ENCODE peak calls at places on chromosomes 16 and 17, in ten cellular contexts. T is endodermal cell, A is tibial artery, E is transverse colon, D is BJ, Q is Panc1, Z is IMR-90, M is stomach, W is left ventricle myocardium inferior, X is body of pancreas. R is an unnamed sample.

GRCh38 chr16:75075688-75076268 is 40.8 kb downstream of the LDHD start:
- DNase-seq in T (no peak), A (no peak), E (no peak), W (no peak), Q (no peak), Z (no peak), X (no peak), D (no peak), M (no peak), R (no peak)

GRCh38 chr17:31736855-31737625 is 122.0 kb downstream of the COPRS start:
- DNase-seq in E (no peak), Q (no peak), W (no peak), M (no peak), X (no peak), A (no peak), Z (no peak), D (no peak), T (no peak), R (no peak)

GRCh38 chr16:29148867-29149272 is 164.0 kb downstream of the LAT start:
- DNase-seq in Z (no peak), W (peak; percentile 47), Q (no peak), D (no peak), M (peak; percentile 49), E (peak; percentile 60), T (no peak), X (no peak), A (peak; percentile 45), R (no peak)

GRCh38 chr16:47519996-47520679 is 59.0 kb downstream of the PHKB start:
- DNase-seq in W (no peak), X (no peak), Z (no peak), M (no peak), A (no peak), T (no peak), Q (no peak), E (no peak), D (no peak), R (no peak)

GRCh38 chr17:49337900-49338299 is 24.1 kb downstream of the ZNF652 start:
- DNase-seq in A (no peak), W (no peak), M (no peak), Q (no peak), X (no peak), T (no peak), Z (peak; percentile 70), E (no peak), D (no peak), R (no peak)

GRCh38 chr17:17758443-17758842 is 77.2 kb downstream of the RAI1 start:
- DNase-seq in Q (no peak), Z (no peak), T (no peak), M (no peak), A (no peak), W (no peak), D (no peak), X (no peak), E (no peak), R (no peak)

GRCh38 chr16:3071655-3072054 is 6.2 kb downstream of the IL32 start:
- DNase-seq in W (no peak), Q (no peak), Z (no peak), M (no peak), T (no peak), E (no peak), A (no peak), X (no peak), D (no peak), R (no peak)

GRCh38 chr17:4232168-4232813 is 31.5 kb downstream of the ANKFY1 start:
- DNase-seq in A (no peak), W (no peak), E (no peak), Q (no peak), X (no peak), Z (peak; percentile 74), D (peak; percentile 11), M (no peak), T (no peak), R (no peak)

GRCh38 chr17:5135726-5136579 is 20.1 kb downstream of the USP6 start:
- DNase-seq in D (no peak), A (no peak), W (no peak), Q (no peak), T (no peak), M (peak; percentile 17), X (no peak), Z (no peak), E (no peak), R (no peak)

GRCh38 chr17:59617141-59617757 is 2.4 kb upstream of the CLTC start:
- DNase-seq in M (no peak), D (no peak), X (no peak), Z (no peak), T (no peak), W (no peak), Q (no peak), A (no peak), E (no peak), R (no peak)

GRCh38 chr17:48577330-48577945 is 712 bp downstream of the HOXB4 start:
- DNase-seq in X (no peak), M (no peak), E (no peak), Z (peak; percentile 84), A (no peak), Q (no peak), T (no peak), W (no peak), D (no peak), R (no peak)

GRCh38 chr17:19867094-19867653 is 562 bp downstream of the ULK2 start:
- DNase-seq in Q (no peak), W (peak; percentile 76), A (peak; percentile 71), D (no peak), Z (peak; percentile 54), M (peak; percentile 70), E (peak; percentile 22), T (peak; percentile 95), X (peak; percentile 61), R (peak; percentile 74)

GRCh38 chr17:27846042-27846655 is 45.8 kb upstream of the NOS2 start:
- DNase-seq in W (no peak), A (no peak), D (no peak), T (peak; percentile 17), Z (no peak), E (no peak), X (no peak), Q (no peak), M (no peak), R (no peak)

DNA sequence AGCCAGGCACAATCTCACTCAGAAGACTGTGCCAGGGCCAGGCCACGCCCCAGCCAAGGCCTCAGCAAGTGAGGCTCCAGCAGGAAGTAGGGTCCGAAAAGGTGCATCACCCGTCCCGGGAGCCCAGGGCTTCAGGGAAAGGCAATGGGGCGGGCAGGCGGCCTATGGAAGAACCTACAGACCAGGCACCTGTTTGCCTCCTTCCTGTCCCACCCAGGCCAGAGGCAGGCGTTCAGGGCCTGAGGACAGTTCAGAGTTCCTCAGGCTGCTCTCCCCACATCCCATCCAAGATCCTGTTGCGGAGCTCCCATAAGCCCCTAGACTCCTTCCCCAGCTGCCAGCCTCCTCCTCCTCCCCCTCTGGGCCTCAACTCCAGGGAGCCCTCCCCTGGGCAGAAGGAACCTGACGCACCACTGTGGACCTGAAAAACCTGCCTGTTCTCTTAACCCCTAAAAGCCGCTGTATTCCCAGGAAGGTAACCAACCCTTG is 2.3 kb downstream of the CLUH start:
- DNase-seq in D (no peak), M (peak; percentile 88), X (peak; percentile 82), A (no peak), T (peak; percentile 72), Z (no peak), Q (no peak), E (peak; percentile 85), W (no peak), R (peak; percentile 63)
- H3K4me3 ChIP-seq in D (no peak overlapping the region), M (peak overlapping the region; percentile 94), X (no peak overlapping the region), A (peak overlapping the region; percentile 33), T (no peak overlapping the region), Z (no peak overlapping the region), Q (peak overlapping the region; percentile 73), E (no peak overlapping the region), W (peak overlapping the region; percentile 88), R (peak overlapping the region; percentile 69)

DNA sequence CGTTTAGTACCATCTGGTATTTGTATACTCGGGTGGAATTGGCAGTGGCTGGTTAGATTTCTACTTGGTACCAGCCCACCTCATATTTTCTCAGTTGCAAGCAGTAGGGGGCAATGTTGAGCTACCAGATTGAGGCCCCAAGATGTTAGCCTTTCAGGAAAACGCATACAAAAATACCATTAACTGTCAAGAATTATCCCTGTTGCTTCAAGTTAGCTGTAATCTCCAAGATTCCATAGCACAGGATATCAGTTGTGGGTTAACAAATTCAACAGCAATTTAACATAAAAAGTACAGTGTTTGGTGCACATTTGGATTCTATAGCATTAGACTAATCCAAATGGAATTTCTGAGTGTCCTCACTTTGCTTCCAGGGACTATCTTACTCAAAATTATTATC is 188.2 kb downstream of the FTO start:
- DNase-seq in D (peak; percentile 13), Q (peak; percentile 45), T (peak; percentile 81), Z (peak; percentile 81), A (peak; percentile 34), E (peak; percentile 52), M (peak; percentile 53), W (no peak), X (peak; percentile 63), R (no peak)
- TF ChIP-seq CTCF in D (peak; percentile 77), Q (peak; percentile 79), T (peak; percentile 90), Z (peak; percentile 85), A (peak; percentile 69), E (peak; percentile 64), M (no peak), W (peak; percentile 82), X (peak; percentile 32), R (peak; percentile 71)

GRCh38 chr16:30669026-30670000 is 11.1 kb downstream of the FBRS start:
- DNase-seq in X (no peak), A (no peak), T (no peak), E (no peak), Z (no peak), M (no peak), D (no peak), W (no peak), Q (no peak), R (no peak)

GRCh38 chr16:30668393-30668792 is 10.2 kb downstream of the FBRS start:
- DNase-seq in T (no peak), Q (no peak), D (no peak), M (no peak), E (no peak), A (no peak), W (no peak), Z (no peak), X (no peak), R (no peak)

GRCh38 chr16:30666681-30667080 is 8.4 kb downstream of the FBRS start:
- DNase-seq in X (no peak), Q (no peak), A (no peak), W (no peak), Z (peak; percentile 18), M (no peak), T (no peak), D (no peak), E (no peak), R (no peak)

GRCh38 chr16:30665830-30666190 is 7.6 kb downstream of the FBRS start:
- DNase-seq in X (no peak), Z (no peak), E (no peak), T (no peak), Q (no peak), W (no peak), M (no peak), A (no peak), D (no peak), R (no peak)

GRCh38 chr16:30667361-30667905 is 9.2 kb downstream of the FBRS start:
- DNase-seq in E (no peak), Z (no peak), X (no peak), A (no peak), Q (no peak), D (no peak), W (no peak), M (no peak), T (no peak), R (no peak)
- H3K36me3 ChIP-seq in E (peaks cover 61% of the 10 kb centered on the region), Z (peaks cover 80% of the 10 kb centered on the region), X (peaks cover 28% of the 10 kb centered on the region), A (peaks cover 81% of the 10 kb centered on the region), Q (peaks cover 15% of the 10 kb centered on the region), D (peaks cover 47% of the 10 kb centered on the region), W (peaks cover 87% of the 10 kb centered on the region), M (peaks cover 76% of the 10 kb centered on the region), T (peaks cover 51% of the 10 kb centered on the region), R (peaks cover 57% of the 10 kb centered on the region)

GRCh38 chr17:81481011-81481799 is 31.4 kb downstream of the ACTG1 start:
- DNase-seq in M (peak; percentile 78), E (peak; percentile 57), T (peak; percentile 81), Z (peak; percentile 46), W (peak; percentile 84), X (peak; percentile 44), Q (no peak), A (peak; percentile 66), D (no peak), R (no peak)
- H3K4me3 ChIP-seq in M (peak overlapping the region; percentile 55), E (peak overlapping the region; percentile 35), T (no peak overlapping the region), Z (peak overlapping the region; percentile 34), W (peak overlapping the region; percentile 70), X (no peak overlapping the region), Q (no peak overlapping the region), A (peak overlapping the region; percentile 58), D (peak overlapping the region; percentile 34), R (no peak overlapping the region)

R was measured in GM06990.